ENCODE peak calls at places on chromosomes 11 and 22, in ten cellular contexts. G is mammary epithelial cell; H is H9; X is neural crest cell; Z is K562; L is HFF-Myc; V is thoracic aorta; P is CD8-positive, alpha-beta T cell; Q is activated CD8-positive, alpha-beta T cell treated with anti-CD3 and anti-CD28 coated beads for 36 hours; K is left lung. M is an unnamed sample.

GRCh38 chr11:44568706-44569473 is 3.4 kb downstream of the CD82 start:
- DNase-seq in G (peak; percentile 94), H (no peak), X (no peak), Z (peak; percentile 57), L (peak; percentile 52), V (peak; percentile 71), P (peak; percentile 78), Q (peak; percentile 97), K (peak; percentile 94), M (peak; percentile 51)

GRCh38 chr11:64765291-64765803 is 5.6 kb upstream of the PYGM start:
- DNase-seq in G (no peak), H (peak; percentile 72), X (no peak), Z (no peak), L (no peak), V (no peak), P (no peak), Q (no peak), K (peak; percentile 77), M (no peak)

GRCh38 chr11:67345949-67346819 is 7.2 kb downstream of the POLD4 start:
- DNase-seq in G (peak; percentile 92), H (no peak), X (no peak), Z (peak; percentile 13), L (no peak), V (no peak), P (no peak), Q (peak; percentile 41), K (no peak), M (peak; percentile 80)

GRCh38 chr11:71266114-71266833 is 13.9 kb upstream of the SHANK2 start:
- DNase-seq in G (no peak), H (peak; percentile 89), X (no peak), Z (no peak), L (no peak), V (no peak), P (no peak), Q (no peak), K (peak; percentile 79), M (no peak)

GRCh38 chr11:91591021-91591420 is 633.6 kb upstream of the FAT3 start:
- DNase-seq in G (no peak), H (no peak), X (no peak), Z (no peak), L (no peak), V (no peak), P (no peak), Q (no peak), K (no peak), M (no peak)

GRCh38 chr11:7480132-7480531 is 5.2 kb upstream of the OLFML1 start:
- DNase-seq in G (no peak), H (no peak), X (no peak), Z (no peak), L (no peak), V (no peak), P (no peak), Q (no peak), K (no peak), M (peak; percentile 32)

GRCh38 chr22:26894766-26895485 is 237.5 kb downstream of the MIAT start:
- DNase-seq in G (peak; percentile 89), H (no peak), X (no peak), Z (no peak), L (peak; percentile 66), V (no peak), P (no peak), Q (peak; percentile 37), K (no peak), M (peak; percentile 84)

GRCh38 chr11:67418476-67419281 is 3.2 kb downstream of the CARNS1 start:
- DNase-seq in G (no peak), H (no peak), X (no peak), Z (no peak), L (no peak), V (no peak), P (no peak), Q (peak; percentile 54), K (peak; percentile 83), M (no peak)

GRCh38 chr11:46920709-46921108 is 2.4 kb upstream of the LRP4 start:
- DNase-seq in G (peak; percentile 91), H (no peak), X (no peak), Z (no peak), L (peak; percentile 77), V (peak; percentile 35), P (no peak), Q (no peak), K (no peak), M (peak; percentile 94)
- TF ChIP-seq CTCF in G (no peak), H (no peak), X (no peak), Z (no peak), L (no peak), V (no peak), P (no peak), Q (no peak), K (no peak), M (no peak)

GRCh38 chr11:82682003-82682751 is 51.5 kb downstream of the FAM181B start:
- DNase-seq in G (peak; percentile 62), H (peak; percentile 45), X (no peak), Z (peak; percentile 42), L (peak; percentile 52), V (no peak), P (no peak), Q (peak; percentile 12), K (no peak), M (peak; percentile 52)

GRCh38 chr11:82671451-82671850 is 62.2 kb downstream of the FAM181B start:
- DNase-seq in G (peak; percentile 15), H (no peak), X (no peak), Z (no peak), L (no peak), V (no peak), P (no peak), Q (no peak), K (no peak), M (no peak)

GRCh38 chr11:82680252-82680651 is 53.4 kb downstream of the FAM181B start:
- DNase-seq in G (peak; percentile 54), H (no peak), X (no peak), Z (no peak), L (no peak), V (no peak), P (no peak), Q (no peak), K (no peak), M (no peak)

GRCh38 chr11:82675838-82676237 is 57.8 kb downstream of the FAM181B start:
- DNase-seq in G (no peak), H (peak; percentile 85), X (no peak), Z (no peak), L (no peak), V (no peak), P (no peak), Q (no peak), K (no peak), M (no peak)

DNA sequence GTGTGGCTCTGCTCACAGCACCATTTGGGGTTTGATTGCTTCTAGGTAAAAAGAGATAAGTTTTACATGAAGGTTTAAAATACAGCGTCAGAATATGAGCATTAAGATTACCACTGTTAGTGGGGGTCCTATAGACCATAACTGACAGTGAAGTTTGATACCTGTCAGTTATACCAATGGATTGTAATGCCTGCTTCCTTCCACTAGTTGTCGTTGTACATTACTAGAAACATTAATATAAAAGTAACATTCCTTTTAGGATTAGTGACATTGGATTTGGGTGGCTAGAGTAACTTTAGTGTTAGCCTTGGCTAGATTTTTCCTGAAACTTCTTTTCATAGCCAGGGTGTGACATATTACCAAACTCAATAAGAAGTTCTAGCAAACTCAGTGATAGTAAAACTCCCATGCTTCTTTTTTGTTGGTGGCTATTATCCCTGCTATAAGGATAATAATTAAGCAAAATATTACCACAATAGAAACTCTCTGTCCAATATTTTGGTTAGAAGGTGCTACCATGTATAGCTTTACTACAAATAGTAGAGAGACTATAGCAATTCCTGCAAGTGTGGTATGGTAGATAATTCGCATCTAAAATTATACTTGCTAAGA is 57.1 kb downstream of the FAM181B start:
- DNase-seq in G (no peak), H (no peak), X (no peak), Z (peak; percentile 14), L (no peak), V (no peak), P (no peak), Q (no peak), K (no peak), M (no peak)
- TF ChIP-seq CTCF in G (peak; percentile 40), H (peak; percentile 61), X (peak; percentile 45), Z (peak; percentile 53), L (peak; percentile 24), V (no peak), P (peak; percentile 35), Q (peak; percentile 43), K (peak; percentile 34), M (peak; percentile 38)

GRCh38 chr11:60127311-60127811 is 38.9 kb downstream of the MS4A2 start:
- DNase-seq in G (peak; percentile 89), H (no peak), X (no peak), Z (peak; percentile 60), L (no peak), V (no peak), P (no peak), Q (no peak), K (no peak), M (no peak)

GRCh38 chr11:60131943-60132342 is 43.5 kb downstream of the MS4A2 start:
- DNase-seq in G (no peak), H (no peak), X (no peak), Z (no peak), L (no peak), V (no peak), P (no peak), Q (no peak), K (no peak), M (no peak)

GRCh38 chr11:60128376-60128775 is 39.9 kb downstream of the MS4A2 start:
- DNase-seq in G (no peak), H (no peak), X (no peak), Z (no peak), L (no peak), V (no peak), P (no peak), Q (no peak), K (no peak), M (no peak)

GRCh38 chr11:60129853-60130252 is 41.4 kb downstream of the MS4A2 start:
- DNase-seq in G (no peak), H (no peak), X (no peak), Z (no peak), L (no peak), V (no peak), P (no peak), Q (no peak), K (no peak), M (no peak)

DNA sequence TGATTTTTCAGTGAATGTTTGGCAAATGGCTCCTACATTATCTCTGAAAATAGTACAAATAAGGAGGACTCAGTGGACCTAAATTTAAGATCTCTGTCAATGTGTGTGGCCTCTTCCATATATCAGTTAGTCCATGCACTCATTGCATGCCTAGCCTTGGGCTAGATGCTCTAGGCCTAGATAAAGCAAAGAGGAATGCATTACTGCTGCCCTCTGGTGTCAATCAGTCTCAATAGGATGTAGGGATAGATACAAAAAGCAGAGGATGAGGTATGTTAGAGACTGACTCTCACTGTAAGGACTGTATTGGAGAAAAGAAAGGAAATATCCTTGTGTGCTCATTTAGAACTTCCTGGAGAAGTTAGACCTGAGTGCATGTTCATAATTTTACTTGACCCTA is 42.0 kb downstream of the MS4A2 start:
- DNase-seq in G (peak; percentile 57), H (peak; percentile 43), X (peak; percentile 22), Z (peak; percentile 71), L (no peak), V (no peak), P (no peak), Q (peak; percentile 15), K (no peak), M (no peak)
- TF ChIP-seq CTCF in G (peak; percentile 47), H (peak; percentile 78), X (peak; percentile 53), Z (peak; percentile 69), L (no peak), V (no peak), P (no peak), Q (peak; percentile 27), K (peak; percentile 12), M (no peak)

GRCh38 chr11:46383404-46383758 is 1.9 kb downstream of the MDK start:
- DNase-seq in G (no peak), H (no peak), X (no peak), Z (no peak), L (no peak), V (no peak), P (no peak), Q (no peak), K (no peak), M (no peak)

GRCh38 chr11:46383974-46384701 is 2.7 kb downstream of the MDK start:
- DNase-seq in G (no peak), H (no peak), X (no peak), Z (peak; percentile 46), L (no peak), V (no peak), P (no peak), Q (no peak), K (no peak), M (no peak)

GRCh38 chr11:46381836-46382643 is 571 bp downstream of the MDK start:
- DNase-seq in G (no peak), H (peak; percentile 59), X (no peak), Z (peak; percentile 63), L (no peak), V (no peak), P (no peak), Q (peak; percentile 46), K (no peak), M (no peak)

GRCh38 chr11:46381046-46381835 is at the start of gene MDK:
- DNase-seq in G (no peak), H (peak; percentile 73), X (peak; percentile 56), Z (peak; percentile 90), L (no peak), V (no peak), P (no peak), Q (peak; percentile 38), K (peak; percentile 85), M (no peak)

GRCh38 chr11:46382644-46383403 is 1.4 kb downstream of the MDK start:
- DNase-seq in G (no peak), H (peak; percentile 75), X (no peak), Z (peak; percentile 68), L (no peak), V (no peak), P (no peak), Q (no peak), K (no peak), M (no peak)
- TF ChIP-seq CTCF in G (peak; percentile 35), H (peak; percentile 82), X (peak; percentile 68), Z (peak; percentile 86), L (peak; percentile 66), V (peak; percentile 28), P (no peak), Q (no peak), K (peak; percentile 45), M (peak; percentile 61)